ENCODE peak calls at places on chromosome 11, in seven cellular contexts. One of them, this sample, is unnamed.

GRCh38 chr11:103842795-103843194 is 193.6 kb upstream of the DDI1 start:
- DNase-seq in breast epithelium: no peak
- DNase-seq in NT2/D1: no peak
- DNase-seq in heart right ventricle: no peak
- DNase-seq in body of pancreas: no peak
- DNase-seq in transverse colon: no peak
- DNase-seq in cardiac muscle cell: no peak
- DNase-seq in this sample: no peak

GRCh38 chr11:5631969-5632635 is 7.3 kb downstream of the TRIM34 start:
- DNase-seq in breast epithelium: no peak
- DNase-seq in NT2/D1: no peak
- DNase-seq in heart right ventricle: no peak
- DNase-seq in body of pancreas: no peak
- DNase-seq in transverse colon: no peak
- DNase-seq in cardiac muscle cell: peak; percentile 53
- DNase-seq in this sample: no peak

GRCh38 chr11:131178020-131178419 is 192.4 kb upstream of the NTM start:
- DNase-seq in breast epithelium: no peak
- DNase-seq in NT2/D1: no peak
- DNase-seq in heart right ventricle: no peak
- DNase-seq in body of pancreas: no peak
- DNase-seq in transverse colon: no peak
- DNase-seq in cardiac muscle cell: no peak
- DNase-seq in this sample: no peak

GRCh38 chr11:75474878-75475766 is 42.1 kb upstream of the KLHL35 start:
- DNase-seq in breast epithelium: peak; percentile 39
- DNase-seq in NT2/D1: peak; percentile 56
- DNase-seq in heart right ventricle: peak; percentile 59
- DNase-seq in body of pancreas: peak; percentile 32
- DNase-seq in transverse colon: peak; percentile 46
- DNase-seq in cardiac muscle cell: peak; percentile 24
- DNase-seq in this sample: no peak

GRCh38 chr11:116137753-116138152 is 633.5 kb upstream of the CADM1 start:
- DNase-seq in breast epithelium: no peak
- DNase-seq in NT2/D1: no peak
- DNase-seq in heart right ventricle: no peak
- DNase-seq in body of pancreas: no peak
- DNase-seq in transverse colon: no peak
- DNase-seq in cardiac muscle cell: no peak
- DNase-seq in this sample: no peak

GRCh38 chr11:105870521-105871113 is 151.4 kb downstream of the MSANTD4 start:
- DNase-seq in breast epithelium: no peak
- DNase-seq in NT2/D1: no peak
- DNase-seq in heart right ventricle: no peak
- DNase-seq in body of pancreas: no peak
- DNase-seq in transverse colon: no peak
- DNase-seq in cardiac muscle cell: no peak
- DNase-seq in this sample: no peak

GRCh38 chr11:123308077-123308476 is 113.0 kb upstream of the CLMP start:
- DNase-seq in breast epithelium: no peak
- DNase-seq in NT2/D1: no peak
- DNase-seq in heart right ventricle: no peak
- DNase-seq in body of pancreas: no peak
- DNase-seq in transverse colon: no peak
- DNase-seq in cardiac muscle cell: peak; percentile 87
- DNase-seq in this sample: no peak

GRCh38 chr11:108235633-108236032 is 12.8 kb downstream of the ATM start:
- DNase-seq in breast epithelium: no peak
- DNase-seq in NT2/D1: no peak
- DNase-seq in heart right ventricle: no peak
- DNase-seq in body of pancreas: no peak
- DNase-seq in transverse colon: no peak
- DNase-seq in cardiac muscle cell: no peak
- DNase-seq in this sample: no peak

GRCh38 chr11:72113170-72113808 is 794 bp upstream of the ANAPC15 start:
- DNase-seq in breast epithelium: no peak
- DNase-seq in NT2/D1: no peak
- DNase-seq in heart right ventricle: no peak
- DNase-seq in body of pancreas: no peak
- DNase-seq in transverse colon: no peak
- DNase-seq in cardiac muscle cell: no peak
- DNase-seq in this sample: no peak

GRCh38 chr11:15141381-15141780 is 26.7 kb downstream of the INSC start:
- DNase-seq in breast epithelium: no peak
- DNase-seq in NT2/D1: no peak
- DNase-seq in heart right ventricle: no peak
- DNase-seq in body of pancreas: no peak
- DNase-seq in transverse colon: no peak
- DNase-seq in cardiac muscle cell: no peak
- DNase-seq in this sample: no peak

GRCh38 chr11:107275632-107276031 is 182.0 kb downstream of the CWF19L2 start:
- DNase-seq in breast epithelium: no peak
- DNase-seq in NT2/D1: no peak
- DNase-seq in heart right ventricle: no peak
- DNase-seq in body of pancreas: no peak
- DNase-seq in transverse colon: no peak
- DNase-seq in cardiac muscle cell: no peak
- DNase-seq in this sample: no peak

GRCh38 chr11:132734217-132734616 is 798.1 kb downstream of the OPCML start:
- DNase-seq in breast epithelium: no peak
- DNase-seq in NT2/D1: no peak
- DNase-seq in heart right ventricle: no peak
- DNase-seq in body of pancreas: no peak
- DNase-seq in transverse colon: no peak
- DNase-seq in cardiac muscle cell: no peak
- DNase-seq in this sample: no peak

GRCh38 chr11:5690736-5691135 is 1.1 kb downstream of the TRIM22 start:
- DNase-seq in breast epithelium: no peak
- DNase-seq in NT2/D1: no peak
- DNase-seq in heart right ventricle: no peak
- DNase-seq in body of pancreas: no peak
- DNase-seq in transverse colon: no peak
- DNase-seq in cardiac muscle cell: no peak
- DNase-seq in this sample: no peak

GRCh38 chr11:96218901-96219300 is 124.1 kb downstream of the MAML2 start:
- DNase-seq in breast epithelium: no peak
- DNase-seq in NT2/D1: no peak
- DNase-seq in heart right ventricle: no peak
- DNase-seq in body of pancreas: no peak
- DNase-seq in transverse colon: no peak
- DNase-seq in cardiac muscle cell: no peak
- DNase-seq in this sample: no peak
- H3K4me1 ChIP-seq in breast epithelium: peaks cover 11% of the 10 kb centered on the region
- H3K4me1 ChIP-seq in NT2/D1: no peaks in the 10 kb centered on the region
- H3K4me1 ChIP-seq in heart right ventricle: peaks cover 77% of the 10 kb centered on the region
- H3K4me1 ChIP-seq in body of pancreas: peaks cover 18% of the 10 kb centered on the region
- H3K4me1 ChIP-seq in transverse colon: peaks cover 74% of the 10 kb centered on the region
- H3K4me1 ChIP-seq in cardiac muscle cell: peaks cover 51% of the 10 kb centered on the region
- H3K4me1 ChIP-seq in this sample: peaks cover 14% of the 10 kb centered on the region

GRCh38 chr11:31805629-31806185 is 5.4 kb downstream of the PAX6 start:
- DNase-seq in breast epithelium: no peak
- DNase-seq in NT2/D1: no peak
- DNase-seq in heart right ventricle: no peak
- DNase-seq in body of pancreas: no peak
- DNase-seq in transverse colon: no peak
- DNase-seq in cardiac muscle cell: no peak
- DNase-seq in this sample: no peak
- H3K4me3 ChIP-seq in breast epithelium: peak overlapping the region; percentile 29
- H3K4me3 ChIP-seq in NT2/D1: peak overlapping the region; percentile 21
- H3K4me3 ChIP-seq in heart right ventricle: no peak overlapping the region
- H3K4me3 ChIP-seq in body of pancreas: no peak overlapping the region
- H3K4me3 ChIP-seq in transverse colon: no peak overlapping the region
- H3K4me3 ChIP-seq in cardiac muscle cell: no peak overlapping the region
- H3K4me3 ChIP-seq in this sample: no peak overlapping the region

GRCh38 chr11:65906602-65907001 is 6.4 kb upstream of the FOSL1 start:
- DNase-seq in breast epithelium: no peak
- DNase-seq in NT2/D1: no peak
- DNase-seq in heart right ventricle: no peak
- DNase-seq in body of pancreas: no peak
- DNase-seq in transverse colon: no peak
- DNase-seq in cardiac muscle cell: no peak
- DNase-seq in this sample: no peak
- H3K4me1 ChIP-seq in breast epithelium: no peaks in the 10 kb centered on the region
- H3K4me1 ChIP-seq in NT2/D1: peaks cover 8% of the 10 kb centered on the region
- H3K4me1 ChIP-seq in heart right ventricle: peaks cover 5% of the 10 kb centered on the region
- H3K4me1 ChIP-seq in body of pancreas: no peaks in the 10 kb centered on the region
- H3K4me1 ChIP-seq in transverse colon: peaks cover 4% of the 10 kb centered on the region
- H3K4me1 ChIP-seq in cardiac muscle cell: no peaks in the 10 kb centered on the region
- H3K4me1 ChIP-seq in this sample: no peaks in the 10 kb centered on the region

GRCh38 chr11:2867722-2868548 is 17.6 kb downstream of the CDKN1C start:
- DNase-seq in breast epithelium: no peak
- DNase-seq in NT2/D1: no peak
- DNase-seq in heart right ventricle: no peak
- DNase-seq in body of pancreas: no peak
- DNase-seq in transverse colon: no peak
- DNase-seq in cardiac muscle cell: no peak
- DNase-seq in this sample: no peak
- H3K4me3 ChIP-seq in breast epithelium: peak overlapping the region; percentile 41
- H3K4me3 ChIP-seq in NT2/D1: no peak overlapping the region
- H3K4me3 ChIP-seq in heart right ventricle: peak overlapping the region; percentile 8
- H3K4me3 ChIP-seq in body of pancreas: no peak overlapping the region
- H3K4me3 ChIP-seq in transverse colon: no peak overlapping the region
- H3K4me3 ChIP-seq in cardiac muscle cell: no peak overlapping the region
- H3K4me3 ChIP-seq in this sample: no peak overlapping the region

GRCh38 chr11:11444800-11445126 is 91.7 kb upstream of the CSNK2A3 start:
- DNase-seq in breast epithelium: no peak
- DNase-seq in NT2/D1: no peak
- DNase-seq in heart right ventricle: no peak
- DNase-seq in body of pancreas: no peak
- DNase-seq in transverse colon: no peak
- DNase-seq in cardiac muscle cell: no peak
- DNase-seq in this sample: no peak

GRCh38 chr11:11442791-11443190 is 89.7 kb upstream of the CSNK2A3 start:
- DNase-seq in breast epithelium: no peak
- DNase-seq in NT2/D1: no peak
- DNase-seq in heart right ventricle: no peak
- DNase-seq in body of pancreas: no peak
- DNase-seq in transverse colon: no peak
- DNase-seq in cardiac muscle cell: no peak
- DNase-seq in this sample: no peak

GRCh38 chr11:11445441-11446185 is 92.6 kb upstream of the CSNK2A3 start:
- DNase-seq in breast epithelium: no peak
- DNase-seq in NT2/D1: no peak
- DNase-seq in heart right ventricle: no peak
- DNase-seq in body of pancreas: no peak
- DNase-seq in transverse colon: no peak
- DNase-seq in cardiac muscle cell: no peak
- DNase-seq in this sample: no peak

GRCh38 chr11:11446562-11446961 is 93.5 kb upstream of the CSNK2A3 start:
- DNase-seq in breast epithelium: no peak
- DNase-seq in NT2/D1: no peak
- DNase-seq in heart right ventricle: no peak
- DNase-seq in body of pancreas: no peak
- DNase-seq in transverse colon: no peak
- DNase-seq in cardiac muscle cell: no peak
- DNase-seq in this sample: no peak

DNA sequence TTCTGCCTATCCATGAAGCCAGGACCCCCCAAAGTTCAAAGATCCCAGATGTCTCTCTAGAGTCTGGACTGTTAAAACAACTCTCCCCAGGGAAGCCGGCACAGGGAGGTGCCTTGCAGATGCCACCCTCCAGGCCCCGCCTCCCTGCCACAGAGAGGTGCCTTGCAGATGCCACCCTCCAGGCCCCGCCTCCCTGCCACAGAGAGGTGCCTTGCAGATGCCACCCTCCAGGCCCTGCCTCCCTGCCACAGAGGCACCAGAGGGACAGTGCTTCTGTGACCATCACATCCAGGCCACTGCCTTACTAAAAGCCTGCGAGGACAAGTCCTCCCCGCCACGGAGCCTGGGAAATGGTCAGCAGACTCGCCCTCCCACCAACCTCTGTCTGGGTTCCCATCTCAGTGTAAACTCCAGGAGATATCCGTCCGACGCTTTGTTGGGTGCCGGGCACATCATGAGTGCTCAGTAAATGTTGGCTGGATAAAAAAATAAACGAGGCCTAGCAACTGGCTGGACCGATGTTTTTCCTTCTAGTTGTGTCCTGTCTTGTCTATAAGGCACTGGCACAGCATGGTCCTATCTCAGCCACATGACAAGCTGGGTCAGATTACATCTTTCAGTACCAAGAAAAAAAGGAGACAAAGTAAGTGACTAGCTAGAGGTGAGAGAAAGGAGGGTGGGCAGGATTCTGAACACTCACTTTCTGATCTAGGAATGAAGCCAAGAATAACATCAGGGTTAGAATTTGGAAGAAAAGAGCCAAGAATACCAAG is 91.2 kb upstream of the CSNK2A3 start:
- DNase-seq in breast epithelium: no peak
- DNase-seq in NT2/D1: no peak
- DNase-seq in heart right ventricle: no peak
- DNase-seq in body of pancreas: no peak
- DNase-seq in transverse colon: no peak
- DNase-seq in cardiac muscle cell: no peak
- DNase-seq in this sample: no peak
- H3K4me1 ChIP-seq in breast epithelium: no peaks in the 10 kb centered on the region
- H3K4me1 ChIP-seq in NT2/D1: peaks cover 3% of the 10 kb centered on the region
- H3K4me1 ChIP-seq in heart right ventricle: peaks cover 32% of the 10 kb centered on the region
- H3K4me1 ChIP-seq in body of pancreas: peaks cover 44% of the 10 kb centered on the region
- H3K4me1 ChIP-seq in transverse colon: peaks cover 5% of the 10 kb centered on the region
- H3K4me1 ChIP-seq in cardiac muscle cell: no peaks in the 10 kb centered on the region
- H3K4me1 ChIP-seq in this sample: peaks cover 10% of the 10 kb centered on the region

DNA sequence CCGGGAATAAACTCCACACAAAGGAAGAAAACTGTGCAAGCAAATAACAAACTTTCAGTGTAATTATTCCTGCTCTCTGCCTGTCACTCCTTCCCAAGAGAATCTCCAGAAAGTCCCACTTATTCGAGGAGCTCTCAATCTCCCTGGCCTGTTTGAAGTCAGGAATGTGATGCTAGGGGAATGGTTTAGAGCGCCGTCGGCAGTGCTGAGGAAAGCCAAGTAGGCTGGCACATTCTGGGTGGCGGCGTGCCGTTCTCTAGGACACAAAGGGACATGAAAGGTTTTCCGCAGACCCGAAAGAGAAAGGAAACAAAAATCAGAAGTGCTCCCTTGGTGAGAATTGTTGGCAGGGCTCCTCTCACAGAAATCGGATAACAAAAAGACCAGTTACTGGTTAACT is 81.9 kb downstream of the RCN1 start:
- DNase-seq in breast epithelium: no peak
- DNase-seq in NT2/D1: no peak
- DNase-seq in heart right ventricle: no peak
- DNase-seq in body of pancreas: no peak
- DNase-seq in transverse colon: no peak
- DNase-seq in cardiac muscle cell: peak; percentile 28
- DNase-seq in this sample: no peak
- H3K4me3 ChIP-seq in breast epithelium: peak overlapping the region; percentile 56
- H3K4me3 ChIP-seq in NT2/D1: no peak overlapping the region
- H3K4me3 ChIP-seq in heart right ventricle: peak overlapping the region; percentile 18
- H3K4me3 ChIP-seq in body of pancreas: no peak overlapping the region
- H3K4me3 ChIP-seq in transverse colon: peak overlapping the region; percentile 7
- H3K4me3 ChIP-seq in cardiac muscle cell: no peak overlapping the region
- H3K4me3 ChIP-seq in this sample: no peak overlapping the region

This sample was measured in lung.